ENCODE peak calls at places on chromosomes 11 and 22, in five cellular contexts. M, E, B, A and S are unnamed samples.

GRCh38 chr22:42621505-42622002 is 6.9 kb upstream of the POLDIP3 start:
- DNase-seq in B (peak; percentile 74), E (peak; percentile 78), M (no peak), A (peak; percentile 77), S (peak; percentile 82)

GRCh38 chr22:29022101-29022817 is 39.4 kb downstream of the C22orf31 start:
- DNase-seq in A (no peak), E (no peak), M (no peak), B (no peak), S (no peak)

GRCh38 chr11:59660621-59661020 is 8.2 kb downstream of the PATL1 start:
- DNase-seq in A (no peak), B (no peak), E (no peak), M (no peak), S (no peak)

GRCh38 chr22:40434745-40435144 is 64.4 kb downstream of the SGSM3 start:
- DNase-seq in A (no peak), B (no peak), E (no peak), M (no peak), S (no peak)

GRCh38 chr11:133940034-133940433 is 16.7 kb downstream of the IGSF9B start:
- DNase-seq in E (no peak), B (no peak), M (no peak), A (no peak), S (no peak)

GRCh38 chr11:100851129-100851528 is 164.0 kb downstream of the ARHGAP42 start:
- DNase-seq in B (no peak), A (no peak), E (no peak), M (no peak), S (no peak)

GRCh38 chr11:68337399-68337835 is 25.0 kb downstream of the LRP5 start:
- DNase-seq in A (no peak), B (no peak), M (no peak), E (no peak), S (no peak)

GRCh38 chr22:42257386-42257785 is 13.1 kb downstream of the TCF20 start:
- DNase-seq in A (no peak), B (no peak), E (no peak), M (no peak), S (no peak)

GRCh38 chr22:46998346-46998745 is 235.9 kb downstream of the TBC1D22A start:
- DNase-seq in B (no peak), A (no peak), E (no peak), M (no peak), S (no peak)

GRCh38 chr11:73100578-73100977 is 41.5 kb downstream of the FCHSD2 start:
- DNase-seq in E (no peak), B (no peak), M (no peak), A (no peak), S (no peak)

GRCh38 chr11:9092846-9093778 is 1.7 kb upstream of the SCUBE2 start:
- DNase-seq in M (no peak), A (no peak), B (no peak), E (no peak), S (no peak)
- TF ChIP-seq POLR2A in M (no peak), A (no peak), B (no peak), E (no peak), S (no peak)

GRCh38 chr11:123429336-123429735 is 733 bp upstream of the GRAMD1B start:
- DNase-seq in E (no peak), A (no peak), M (no peak), B (no peak), S (peak; percentile 66)

GRCh38 chr11:123425367-123425766 is 4.7 kb upstream of the GRAMD1B start:
- DNase-seq in B (no peak), A (no peak), E (no peak), M (no peak), S (peak; percentile 87)

GRCh38 chr11:123428221-123428631 is 1.8 kb upstream of the GRAMD1B start:
- DNase-seq in B (no peak), A (no peak), E (no peak), M (no peak), S (peak; percentile 54)

GRCh38 chr11:123429851-123430735 is at the start of gene GRAMD1B:
- DNase-seq in B (peak; percentile 53), E (peak; percentile 47), M (no peak), A (peak; percentile 55), S (peak; percentile 86)

GRCh38 chr11:123426766-123427165 is 3.3 kb upstream of the GRAMD1B start:
- DNase-seq in B (no peak), M (no peak), E (no peak), A (no peak), S (no peak)
- H3K27me3 ChIP-seq in B (no peaks in the 10 kb centered on the region), M (peaks cover 19% of the 10 kb centered on the region), E (peaks cover 16% of the 10 kb centered on the region), A (no peaks in the 10 kb centered on the region), S (no peaks in the 10 kb centered on the region)

GRCh38 chr11:33536178-33536577 is 164.4 kb downstream of the C11orf91 start:
- DNase-seq in E (no peak), M (no peak), B (no peak), A (no peak), S (no peak)

GRCh38 chr11:33540946-33541915 is 159.4 kb downstream of the C11orf91 start:
- DNase-seq in B (no peak), M (no peak), A (no peak), E (no peak), S (no peak)

GRCh38 chr11:33534575-33534974 is 166.1 kb downstream of the C11orf91 start:
- DNase-seq in M (no peak), E (no peak), B (no peak), A (no peak), S (no peak)

GRCh38 chr11:33539659-33540249 is 160.9 kb downstream of the C11orf91 start:
- DNase-seq in M (no peak), A (no peak), E (no peak), B (peak; percentile 20), S (no peak)

GRCh38 chr11:33538726-33539125 is 161.9 kb downstream of the C11orf91 start:
- DNase-seq in A (no peak), B (no peak), E (no peak), M (no peak), S (no peak)
- H3K4me1 ChIP-seq in A (no peaks in the 10 kb centered on the region), B (peaks cover 11% of the 10 kb centered on the region), E (no peaks in the 10 kb centered on the region), M (no peaks in the 10 kb centered on the region), S (no peaks in the 10 kb centered on the region)

GRCh38 chr11:118620529-118621070 is 13.2 kb downstream of the PHLDB1 start:
- DNase-seq in A (no peak), B (peak; percentile 63), E (no peak), M (no peak), S (peak; percentile 38)

GRCh38 chr11:118621898-118622375 is 14.5 kb downstream of the PHLDB1 start:
- DNase-seq in A (no peak), E (no peak), M (no peak), B (no peak), S (no peak)

GRCh38 chr11:118621071-118621815 is 13.8 kb downstream of the PHLDB1 start:
- DNase-seq in M (peak; percentile 77), B (peak; percentile 92), E (peak; percentile 85), A (peak; percentile 73), S (peak; percentile 94)

GRCh38 chr11:118623291-118623655 is 15.9 kb downstream of the PHLDB1 start:
- DNase-seq in B (no peak), E (no peak), M (no peak), A (no peak), S (no peak)

GRCh38 chr11:118622376-118623290 is 15.2 kb downstream of the PHLDB1 start:
- DNase-seq in E (no peak), B (peak; percentile 68), M (no peak), A (no peak), S (peak; percentile 92)
- TF ChIP-seq POLR2A in E (no peak), B (peak; percentile 56), M (no peak), A (no peak), S (peak; percentile 50)

GRCh38 chr11:46389450-46390330 is 1.9 kb downstream of the CHRM4 start:
- DNase-seq in E (peak; percentile 73), M (no peak), A (peak; percentile 81), B (peak; percentile 58), S (peak; percentile 77)

GRCh38 chr11:46388619-46389449 is 2.7 kb downstream of the CHRM4 start:
- DNase-seq in M (no peak), E (no peak), B (no peak), A (no peak), S (no peak)

GRCh38 chr11:46391578-46392420 is at the start of gene CHRM4:
- DNase-seq in E (no peak), M (no peak), B (no peak), A (no peak), S (no peak)

GRCh38 chr11:46391186-46391577 is 394 bp downstream of the CHRM4 start:
- DNase-seq in E (no peak), B (no peak), M (no peak), A (no peak), S (no peak)

DNA sequence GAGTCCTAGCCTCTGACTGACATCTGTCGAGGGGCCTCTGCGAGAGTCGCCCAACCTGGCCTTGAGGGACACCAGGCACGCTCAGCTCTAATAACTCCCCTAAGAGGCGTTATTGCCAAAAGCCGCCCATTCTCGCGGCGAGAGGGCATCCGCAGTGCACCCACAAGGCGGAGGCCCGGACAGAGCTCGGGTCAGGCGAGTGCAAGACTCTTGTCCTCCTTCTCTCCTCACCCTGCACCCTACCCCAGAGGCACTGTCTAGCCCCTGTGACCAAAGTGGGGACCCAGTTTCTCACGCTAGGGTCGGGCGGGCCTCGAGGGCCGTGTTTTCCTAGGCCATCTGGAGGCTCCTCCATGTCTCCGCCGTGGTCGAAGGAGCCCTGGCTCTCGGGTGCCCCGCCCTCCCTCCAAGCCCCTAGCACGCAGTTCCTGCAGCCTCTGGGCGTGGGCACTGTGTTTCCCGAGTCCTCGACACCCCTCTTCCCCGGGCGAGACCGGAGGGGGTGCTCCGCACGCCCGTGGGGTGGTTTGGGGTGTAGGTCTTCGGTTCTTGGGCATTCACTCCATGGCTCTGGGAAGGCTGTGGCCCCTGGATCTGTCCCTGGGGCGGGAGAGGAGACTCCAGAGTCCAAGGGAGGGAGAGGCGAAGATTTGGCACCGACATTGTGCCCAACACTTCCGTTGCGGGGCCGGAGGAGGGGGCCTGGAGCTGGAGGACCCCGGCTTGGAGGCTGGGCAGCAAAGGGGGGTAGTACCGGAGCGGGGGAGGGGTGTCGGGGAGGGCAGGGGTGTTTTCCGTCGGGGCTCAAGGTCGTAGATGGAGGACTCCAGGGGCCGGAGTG is 1.0 kb downstream of the CHRM4 start:
- DNase-seq in E (no peak), A (no peak), M (no peak), B (no peak), S (no peak)
- H3K27me3 ChIP-seq in E (peaks cover 58% of the 10 kb centered on the region), A (peaks cover 7% of the 10 kb centered on the region), M (peaks cover 67% of the 10 kb centered on the region), B (peaks cover 30% of the 10 kb centered on the region), S (peaks cover 19% of the 10 kb centered on the region)